ENCODE peak calls at places on chromosomes 7 and 10, in four cellular contexts. J is GM23338, H is PC-3, R is GM23248. X is an unnamed sample.

GRCh38 chr10:33129181-33129928 is 171.3 kb upstream of the ITGB1 start:
- DNase-seq in J (no peak), H (peak), R (peak), X (no peak)

GRCh38 chr7:29342761-29343160 is 148.2 kb downstream of the CHN2 start:
- DNase-seq in J (no peak), H (peak), R (peak), X (no peak)

GRCh38 chr7:144957998-144958397 is 122.1 kb upstream of the TPK1 start:
- DNase-seq in R (no peak), H (no peak), J (peak), X (no peak)

GRCh38 chr10:15201589-15202300 is 33.3 kb upstream of the NMT2 start:
- DNase-seq in R (peak), H (peak), J (no peak), X (no peak)

GRCh38 chr7:146683439-146683838 is 566.8 kb downstream of the CNTNAP2 start:
- DNase-seq in H (peak), R (no peak), J (no peak), X (no peak)

GRCh38 chr10:3666525-3667302 is 118.3 kb downstream of the KLF6 start:
- DNase-seq in R (no peak), H (no peak), J (no peak), X (no peak)

GRCh38 chr7:35286422-35286821 is 32.5 kb upstream of the TBX20 start:
- DNase-seq in R (no peak), H (peak), J (no peak), X (no peak)

GRCh38 chr10:110361800-110362456 is 57.2 kb upstream of the SMNDC1 start:
- DNase-seq in R (no peak), H (no peak), J (peak), X (no peak)

GRCh38 chr7:41787951-41788350 is 85.1 kb upstream of the INHBA start:
- DNase-seq in R (peak), H (no peak), J (no peak), X (no peak)

GRCh38 chr7:141073641-141074161 is at the start of gene TMEM178B:
- DNase-seq in R (peak), H (peak), J (peak), X (peak)

DNA sequence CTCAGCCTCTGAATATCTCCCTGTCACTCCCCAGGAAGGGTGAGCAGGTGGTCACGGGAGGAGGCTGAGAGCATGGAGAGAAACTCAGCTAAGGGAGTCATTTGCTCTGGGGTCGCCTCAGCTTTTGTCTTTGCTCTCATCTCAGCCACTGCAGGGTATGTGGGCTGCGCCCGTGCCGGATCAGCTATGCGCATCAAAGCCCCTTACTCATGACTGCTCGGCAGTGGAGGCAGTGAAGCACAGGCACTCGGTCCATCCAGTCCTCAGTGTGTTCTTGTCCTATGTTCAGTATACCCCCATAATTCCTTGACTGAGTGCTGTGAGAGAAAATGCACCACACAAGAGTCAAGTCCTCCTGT is 27.4 kb downstream of the EPDR1 start:
- DNase-seq in J (peak), R (no peak), H (no peak), X (no peak)
- H3K4me3 ChIP-seq in J (no peak), R (no peak), H (no peak), X (no peak)

GRCh38 chr7:104415700-104416099 is 87.3 kb downstream of the LHFPL3 start:
- DNase-seq in H (peak), J (no peak), R (no peak), X (no peak)

DNA sequence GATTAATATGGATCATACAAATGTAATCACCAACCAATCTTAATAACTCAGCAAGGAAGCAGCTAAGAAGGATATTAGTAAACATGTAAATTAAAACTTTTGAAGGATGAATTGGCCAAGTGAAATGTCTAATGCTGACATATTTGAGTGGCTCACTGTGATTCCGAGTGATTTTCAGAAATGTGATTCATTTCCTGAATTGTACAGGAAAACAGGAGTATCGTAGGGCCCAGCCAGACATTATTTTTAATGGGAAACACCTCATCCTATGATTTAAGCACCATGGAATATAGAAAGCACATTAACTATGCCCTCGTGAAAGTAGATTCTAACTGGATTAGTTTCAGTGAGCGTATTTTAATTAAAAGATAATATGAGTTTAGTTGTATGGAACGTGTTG is 82.3 kb downstream of the LHFPL3 start:
- DNase-seq in R (no peak), H (no peak), J (no peak), X (no peak)
- TF ChIP-seq EZH2phosphoT487 in R (no peak), H (no peak), J (no peak), X (no peak)

DNA sequence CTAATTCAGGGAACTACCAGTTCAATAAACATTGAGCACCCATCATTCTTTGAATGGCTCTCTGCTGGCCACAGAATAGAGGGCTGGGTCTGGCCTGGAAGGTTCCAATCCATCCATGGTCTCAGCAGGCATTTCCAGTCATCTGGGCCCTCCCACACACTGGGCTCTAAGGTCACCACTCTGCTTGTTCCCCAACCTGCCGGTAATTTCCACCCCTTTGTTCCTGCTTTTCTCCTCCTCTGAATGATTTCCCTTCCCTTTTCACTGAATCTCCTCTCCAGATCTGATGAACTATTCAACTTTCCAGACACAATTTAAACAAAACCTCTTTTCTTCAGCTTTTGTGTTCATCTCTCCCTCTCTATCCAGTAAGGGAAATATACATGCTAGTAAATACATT is 2.6 kb downstream of the BZW2 start:
- DNase-seq in H (no peak), J (peak), R (no peak), X (no peak)
- H3K4me3 ChIP-seq in H (peak), J (peak), R (no peak), X (no peak)

DNA sequence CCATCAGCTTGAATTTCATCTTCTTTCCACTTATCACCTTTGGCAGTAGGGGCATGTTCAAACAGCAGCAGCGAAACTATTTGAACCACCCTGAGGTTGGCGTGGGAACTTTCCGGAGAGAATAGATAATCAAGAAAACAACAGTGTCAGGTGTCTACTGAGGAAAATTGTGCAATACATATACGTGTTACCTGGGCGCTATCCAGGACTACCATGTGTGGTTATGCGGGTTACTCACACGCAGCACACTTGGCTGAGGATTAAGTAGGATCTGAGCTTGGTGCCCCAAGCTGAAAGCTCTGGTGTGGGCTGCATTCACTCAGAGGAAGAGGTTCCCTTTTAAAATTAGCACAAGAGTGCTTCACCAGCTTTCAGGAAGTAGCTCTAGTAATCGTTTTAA is 8.8 kb upstream of the ABI1 start:
- DNase-seq in R (peak), H (peak), J (no peak), X (no peak)
- TF ChIP-seq EZH2phosphoT487 in R (no peak), H (no peak), J (no peak), X (no peak)

DNA sequence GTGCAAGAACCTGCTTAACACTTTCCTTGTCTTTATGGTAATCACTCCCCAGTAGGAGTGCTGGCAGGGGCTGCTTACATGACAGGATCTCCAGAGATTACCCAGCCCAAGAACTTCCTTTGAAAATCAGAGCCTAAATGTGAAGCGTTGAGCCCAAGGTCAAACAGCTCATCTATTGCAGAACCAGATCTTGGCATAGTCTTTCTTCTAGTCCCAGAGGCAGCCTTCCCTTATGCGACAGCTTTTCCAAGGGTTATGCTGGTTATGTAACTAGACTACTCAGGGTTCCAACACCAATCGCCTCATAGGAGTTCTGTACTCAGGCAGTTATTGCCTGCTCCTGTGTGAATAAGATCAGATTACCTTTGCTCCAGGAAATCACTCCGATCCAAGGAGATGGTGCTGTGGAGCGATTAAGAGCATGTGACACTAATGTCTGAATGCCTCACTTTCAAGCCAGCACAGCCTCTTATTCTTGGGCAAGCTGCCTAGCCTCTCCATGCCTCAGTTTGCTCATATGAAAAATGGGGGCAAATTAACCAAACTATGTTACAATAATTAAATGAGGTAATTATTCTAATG is 8.4 kb upstream of the LGI1 start:
- DNase-seq in J (peak), H (no peak), R (peak), X (no peak)
- H3K4me3 ChIP-seq in J (peak), H (no peak), R (no peak), X (no peak)

GRCh38 chr7:81688622-81689411 is 81.0 kb downstream of the HGF start:
- DNase-seq in R (no peak), J (no peak), H (no peak), X (no peak)
- TF ChIP-seq EZH2phosphoT487 in R (no peak), J (no peak), H (no peak), X (no peak)